ENCODE peak calls at places on chromosomes 12 and 14, in ten cellular contexts. M, C, Z, J, R, E, B, U, H and S are unnamed samples.

GRCh38 chr12:118689793-118690192 is 291.5 kb upstream of the SRRM4 start:
- DNase-seq in Z (no peak), M (no peak), H (no peak), R (peak; percentile 30), J (no peak), B (no peak), C (no peak), U (no peak), E (no peak), S (no peak)

GRCh38 chr12:122123051-122123760 is 44.6 kb downstream of the MLXIP start:
- DNase-seq in B (peak; percentile 87), Z (peak; percentile 36), U (no peak), M (peak; percentile 78), J (peak; percentile 74), H (peak; percentile 44), C (peak; percentile 60), E (peak; percentile 75), R (peak; percentile 89), S (peak; percentile 84)

GRCh38 chr12:120980800-120981368 is 2.5 kb downstream of the HNF1A start:
- DNase-seq in M (no peak), H (no peak), B (no peak), E (peak; percentile 77), R (no peak), C (no peak), Z (no peak), U (no peak), J (no peak), S (no peak)

GRCh38 chr12:66441905-66442559 is 139.7 kb downstream of the HELB start:
- DNase-seq in E (no peak), J (no peak), Z (no peak), C (no peak), B (no peak), M (no peak), U (no peak), R (no peak), H (no peak), S (no peak)

GRCh38 chr12:11885261-11886038 is 185.3 kb upstream of the BCL2L14 start:
- DNase-seq in U (no peak), M (peak; percentile 7), E (peak; percentile 54), H (no peak), J (no peak), C (no peak), B (no peak), Z (no peak), R (no peak), S (no peak)

GRCh38 chr12:52615912-52616311 is 2.4 kb downstream of the KRT73 start:
- DNase-seq in B (no peak), Z (no peak), U (no peak), R (no peak), H (no peak), J (no peak), E (no peak), M (no peak), C (no peak), S (no peak)

GRCh38 chr12:132525833-132526455 is 36.0 kb downstream of the FBRSL1 start:
- DNase-seq in U (no peak), E (no peak), B (no peak), C (no peak), R (no peak), M (no peak), J (no peak), H (no peak), Z (no peak), S (no peak)

GRCh38 chr12:47758834-47759690 is at the start of gene RAPGEF3:
- DNase-seq in C (peak; percentile 95), J (peak; percentile 91), U (no peak), H (peak; percentile 87), E (peak; percentile 89), R (peak; percentile 62), B (peak; percentile 93), Z (no peak), M (peak; percentile 86), S (peak; percentile 86)

GRCh38 chr12:92942905-92943304 is 13.8 kb upstream of the EEA1 start:
- DNase-seq in R (no peak), B (no peak), U (no peak), Z (no peak), E (no peak), M (no peak), J (no peak), H (no peak), C (no peak), S (no peak)

GRCh38 chr12:92938018-92938417 is 8.9 kb upstream of the EEA1 start:
- DNase-seq in J (no peak), M (no peak), Z (no peak), E (no peak), U (no peak), C (no peak), R (no peak), B (no peak), H (no peak), S (peak; percentile 14)

GRCh38 chr12:92943482-92944250 is 14.6 kb upstream of the EEA1 start:
- DNase-seq in B (no peak), Z (no peak), U (no peak), H (no peak), M (no peak), C (no peak), J (no peak), E (no peak), R (no peak), S (no peak)

GRCh38 chr12:92933606-92934005 is 4.5 kb upstream of the EEA1 start:
- DNase-seq in M (no peak), R (no peak), Z (no peak), U (no peak), J (no peak), B (no peak), H (no peak), E (no peak), C (no peak), S (no peak)

DNA sequence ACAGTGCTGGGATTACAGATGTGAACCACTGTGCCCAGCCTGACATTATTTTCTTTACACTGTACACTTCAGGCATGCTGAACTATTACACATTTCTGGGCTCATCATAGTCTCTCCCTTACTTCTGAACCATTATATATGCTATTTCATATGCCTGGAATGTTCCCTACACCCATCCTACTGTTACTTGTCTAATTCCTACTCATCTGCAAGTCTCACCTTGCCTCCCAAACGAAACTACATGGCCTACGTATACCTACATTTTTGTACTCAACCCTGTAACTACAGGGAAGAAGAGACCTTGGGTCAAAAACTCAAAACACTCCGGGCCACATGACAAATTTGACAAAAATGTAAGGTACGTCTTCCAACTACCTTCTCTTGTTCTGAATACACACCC is 9.5 kb upstream of the EEA1 start:
- DNase-seq in U (no peak), R (no peak), B (no peak), E (no peak), J (no peak), H (no peak), M (no peak), C (no peak), Z (no peak), S (no peak)
- TF ChIP-seq CTCF in U (no peak), R (no peak), B (no peak), E (no peak), J (no peak), H (no peak), M (no peak), C (no peak), Z (no peak), S (no peak)

GRCh38 chr12:90268574-90268973 is 559.9 kb upstream of the ATP2B1 start:
- DNase-seq in U (no peak), J (no peak), R (no peak), H (no peak), M (no peak), E (no peak), Z (no peak), B (no peak), C (no peak), S (no peak)

GRCh38 chr12:90280033-90280432 is 571.4 kb upstream of the ATP2B1 start:
- DNase-seq in U (no peak), E (no peak), B (no peak), J (no peak), Z (no peak), C (no peak), H (no peak), R (no peak), M (no peak), S (no peak)

GRCh38 chr12:90275088-90275487 is 566.5 kb upstream of the ATP2B1 start:
- DNase-seq in Z (no peak), C (no peak), M (no peak), E (no peak), J (no peak), H (no peak), R (no peak), B (no peak), U (no peak), S (no peak)

GRCh38 chr12:90274407-90274806 is 565.8 kb upstream of the ATP2B1 start:
- DNase-seq in M (no peak), C (no peak), J (no peak), Z (no peak), U (no peak), B (no peak), R (no peak), E (no peak), H (no peak), S (no peak)
- TF ChIP-seq CTCF in M (no peak), C (no peak), J (peak; percentile 10), Z (no peak), U (peak; percentile 22), B (no peak), R (no peak), E (no peak), H (no peak), S (no peak)

GRCh38 chr14:99742509-99743487 is 50.4 kb upstream of the EML1 start:
- DNase-seq in R (no peak), J (no peak), B (peak; percentile 65), C (no peak), E (no peak), Z (no peak), M (no peak), H (no peak), U (no peak), S (no peak)

GRCh38 chr14:99742074-99742473 is 51.1 kb upstream of the EML1 start:
- DNase-seq in M (no peak), R (no peak), Z (no peak), E (no peak), U (no peak), J (no peak), B (no peak), C (no peak), H (no peak), S (no peak)

GRCh38 chr14:99744873-99745224 is 48.4 kb upstream of the EML1 start:
- DNase-seq in B (no peak), U (no peak), E (no peak), R (no peak), Z (no peak), J (no peak), H (no peak), M (no peak), C (no peak), S (no peak)

GRCh38 chr14:99745307-99745951 is 47.8 kb upstream of the EML1 start:
- DNase-seq in C (no peak), Z (peak; percentile 51), E (no peak), R (no peak), U (no peak), B (no peak), H (no peak), M (no peak), J (no peak), S (no peak)

DNA sequence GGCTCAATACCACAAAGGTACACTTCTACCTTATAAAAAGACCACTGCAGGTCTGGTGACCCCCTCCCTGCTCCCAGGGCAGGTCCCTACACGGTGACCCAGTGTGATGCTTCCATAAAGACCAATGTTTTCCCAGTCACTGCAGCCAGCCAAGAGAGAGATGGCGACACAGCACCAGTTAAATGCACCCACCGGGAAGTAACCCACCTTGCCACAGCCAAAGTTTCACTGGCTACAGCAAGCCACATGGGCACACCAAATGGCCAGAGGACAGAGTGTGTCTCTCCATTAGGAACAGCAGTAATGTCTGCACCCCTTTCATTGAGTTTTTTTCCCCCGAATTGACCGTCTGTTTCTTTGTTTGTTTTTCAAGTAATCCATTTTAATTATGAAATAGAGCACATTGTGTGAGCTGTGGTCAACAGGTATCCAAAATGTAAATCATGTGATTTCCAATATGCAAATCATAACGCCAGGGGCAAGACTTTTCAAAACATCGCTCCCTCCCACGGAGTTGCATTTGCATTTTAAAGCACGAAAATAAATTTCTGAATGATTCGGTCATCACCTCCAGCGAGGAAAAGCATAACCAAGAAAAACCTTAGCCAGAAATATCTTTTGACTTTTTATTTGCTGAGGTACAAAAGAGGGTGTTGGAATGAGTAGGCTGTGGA is 48.9 kb upstream of the EML1 start:
- DNase-seq in J (no peak), R (no peak), U (no peak), H (no peak), Z (no peak), M (no peak), E (no peak), C (no peak), B (no peak), S (no peak)
- TF ChIP-seq CTCF in J (no peak), R (no peak), U (peak; percentile 47), H (no peak), Z (no peak), M (no peak), E (no peak), C (no peak), B (no peak), S (no peak)

GRCh38 chr14:21902561-21903199 is 229.1 kb upstream of the OR4E1 start:
- DNase-seq in U (no peak), C (no peak), B (no peak), J (no peak), H (no peak), Z (no peak), E (peak; percentile 28), M (no peak), R (peak; percentile 32), S (no peak)
- TF ChIP-seq CTCF in U (peak; percentile 49), C (no peak), B (no peak), J (no peak), H (no peak), Z (peak; percentile 19), E (no peak), M (no peak), R (peak; percentile 60), S (no peak)